ENCODE peak calls at places on chromosomes 3 and 15, in seven cellular contexts. One of them, this sample, is unnamed.

GRCh38 chr3:16300881-16301359 is 35.9 kb downstream of the OXNAD1 start:
- DNase-seq in lower lobe of right lung: no peak
- DNase-seq in astrocyte of the cerebellum: no peak
- DNase-seq in CD4-positive, CD25-positive, alpha-beta regulatory T cell: peak
- DNase-seq in adrenal gland: no peak
- DNase-seq in astrocyte: no peak
- DNase-seq in PC-9: no peak
- DNase-seq in this sample: peak

GRCh38 chr3:183582161-183582560 is 26.7 kb upstream of the KLHL6 start:
- DNase-seq in CD4-positive, CD25-positive, alpha-beta regulatory T cell: no peak
- DNase-seq in astrocyte: no peak
- DNase-seq in PC-9: no peak
- DNase-seq in adrenal gland: no peak
- DNase-seq in lower lobe of right lung: no peak
- DNase-seq in astrocyte of the cerebellum: no peak
- DNase-seq in this sample: no peak

GRCh38 chr3:66582721-66583141 is 81.9 kb upstream of the LRIG1 start:
- DNase-seq in PC-9: no peak
- DNase-seq in adrenal gland: no peak
- DNase-seq in lower lobe of right lung: no peak
- DNase-seq in CD4-positive, CD25-positive, alpha-beta regulatory T cell: peak
- DNase-seq in astrocyte of the cerebellum: peak
- DNase-seq in astrocyte: peak
- DNase-seq in this sample: peak

GRCh38 chr15:90871716-90872480 is 3.5 kb downstream of the FURIN start:
- DNase-seq in astrocyte: no peak
- DNase-seq in CD4-positive, CD25-positive, alpha-beta regulatory T cell: no peak
- DNase-seq in adrenal gland: no peak
- DNase-seq in lower lobe of right lung: no peak
- DNase-seq in astrocyte of the cerebellum: no peak
- DNase-seq in PC-9: no peak
- DNase-seq in this sample: no peak

GRCh38 chr15:99997112-99997651 is 263.9 kb upstream of the LYSMD4 start:
- DNase-seq in lower lobe of right lung: no peak
- DNase-seq in astrocyte of the cerebellum: no peak
- DNase-seq in CD4-positive, CD25-positive, alpha-beta regulatory T cell: no peak
- DNase-seq in astrocyte: no peak
- DNase-seq in PC-9: no peak
- DNase-seq in adrenal gland: no peak
- DNase-seq in this sample: no peak

GRCh38 chr3:12916159-12916558 is 74.8 kb upstream of the RPL32 start:
- DNase-seq in adrenal gland: no peak
- DNase-seq in CD4-positive, CD25-positive, alpha-beta regulatory T cell: no peak
- DNase-seq in astrocyte of the cerebellum: no peak
- DNase-seq in PC-9: no peak
- DNase-seq in astrocyte: no peak
- DNase-seq in lower lobe of right lung: no peak
- DNase-seq in this sample: peak

GRCh38 chr15:88800026-88800425 is 3.2 kb upstream of the ACAN start:
- DNase-seq in astrocyte: peak
- DNase-seq in lower lobe of right lung: no peak
- DNase-seq in PC-9: no peak
- DNase-seq in adrenal gland: no peak
- DNase-seq in CD4-positive, CD25-positive, alpha-beta regulatory T cell: no peak
- DNase-seq in astrocyte of the cerebellum: no peak
- DNase-seq in this sample: no peak

GRCh38 chr3:40829876-40830275 is 305.1 kb downstream of the ZNF621 start:
- DNase-seq in PC-9: no peak
- DNase-seq in CD4-positive, CD25-positive, alpha-beta regulatory T cell: no peak
- DNase-seq in astrocyte: no peak
- DNase-seq in astrocyte of the cerebellum: no peak
- DNase-seq in lower lobe of right lung: no peak
- DNase-seq in adrenal gland: no peak
- DNase-seq in this sample: no peak

GRCh38 chr3:101143002-101143401 is 149.8 kb upstream of the ABI3BP start:
- DNase-seq in astrocyte of the cerebellum: no peak
- DNase-seq in astrocyte: no peak
- DNase-seq in CD4-positive, CD25-positive, alpha-beta regulatory T cell: no peak
- DNase-seq in PC-9: no peak
- DNase-seq in lower lobe of right lung: no peak
- DNase-seq in adrenal gland: no peak
- DNase-seq in this sample: no peak

GRCh38 chr15:29805043-29805707 is 17.1 kb downstream of the TJP1 start:
- DNase-seq in PC-9: no peak
- DNase-seq in lower lobe of right lung: no peak
- DNase-seq in CD4-positive, CD25-positive, alpha-beta regulatory T cell: no peak
- DNase-seq in adrenal gland: peak
- DNase-seq in astrocyte: peak
- DNase-seq in astrocyte of the cerebellum: peak
- DNase-seq in this sample: no peak

GRCh38 chr15:46708226-46708625 is 1009.1 kb upstream of the SEMA6D start:
- DNase-seq in PC-9: no peak
- DNase-seq in astrocyte of the cerebellum: no peak
- DNase-seq in lower lobe of right lung: no peak
- DNase-seq in adrenal gland: no peak
- DNase-seq in astrocyte: no peak
- DNase-seq in CD4-positive, CD25-positive, alpha-beta regulatory T cell: no peak
- DNase-seq in this sample: no peak

GRCh38 chr3:44712455-44713075 is at the start of gene ZNF502:
- DNase-seq in adrenal gland: peak
- DNase-seq in CD4-positive, CD25-positive, alpha-beta regulatory T cell: peak
- DNase-seq in astrocyte: peak
- DNase-seq in astrocyte of the cerebellum: peak
- DNase-seq in lower lobe of right lung: peak
- DNase-seq in PC-9: peak
- DNase-seq in this sample: no peak

GRCh38 chr3:34073961-34074360 is 275.5 kb downstream of the PDCD6IP start:
- DNase-seq in lower lobe of right lung: no peak
- DNase-seq in CD4-positive, CD25-positive, alpha-beta regulatory T cell: no peak
- DNase-seq in astrocyte of the cerebellum: no peak
- DNase-seq in PC-9: no peak
- DNase-seq in adrenal gland: no peak
- DNase-seq in astrocyte: no peak
- DNase-seq in this sample: peak

GRCh38 chr15:39587910-39588530 is 7.1 kb downstream of the THBS1 start:
- DNase-seq in PC-9: no peak
- DNase-seq in lower lobe of right lung: no peak
- DNase-seq in adrenal gland: no peak
- DNase-seq in astrocyte: no peak
- DNase-seq in CD4-positive, CD25-positive, alpha-beta regulatory T cell: no peak
- DNase-seq in astrocyte of the cerebellum: no peak
- DNase-seq in this sample: no peak

GRCh38 chr15:39079296-39079834 is 501.5 kb upstream of the THBS1 start:
- DNase-seq in astrocyte: peak
- DNase-seq in astrocyte of the cerebellum: peak
- DNase-seq in PC-9: no peak
- DNase-seq in lower lobe of right lung: no peak
- DNase-seq in adrenal gland: no peak
- DNase-seq in CD4-positive, CD25-positive, alpha-beta regulatory T cell: no peak
- DNase-seq in this sample: no peak

GRCh38 chr15:99453646-99454045 is 112.1 kb upstream of the MEF2A start:
- DNase-seq in astrocyte: no peak
- DNase-seq in CD4-positive, CD25-positive, alpha-beta regulatory T cell: no peak
- DNase-seq in adrenal gland: no peak
- DNase-seq in PC-9: no peak
- DNase-seq in astrocyte of the cerebellum: no peak
- DNase-seq in lower lobe of right lung: no peak
- DNase-seq in this sample: no peak

GRCh38 chr3:4629095-4630007 is 136.2 kb downstream of the ITPR1 start:
- DNase-seq in adrenal gland: no peak
- DNase-seq in astrocyte of the cerebellum: no peak
- DNase-seq in CD4-positive, CD25-positive, alpha-beta regulatory T cell: no peak
- DNase-seq in astrocyte: no peak
- DNase-seq in lower lobe of right lung: no peak
- DNase-seq in PC-9: no peak
- DNase-seq in this sample: no peak

GRCh38 chr3:185711255-185711870 is 113.5 kb downstream of the IGF2BP2 start:
- DNase-seq in adrenal gland: no peak
- DNase-seq in astrocyte of the cerebellum: no peak
- DNase-seq in PC-9: no peak
- DNase-seq in astrocyte: no peak
- DNase-seq in CD4-positive, CD25-positive, alpha-beta regulatory T cell: no peak
- DNase-seq in lower lobe of right lung: no peak
- DNase-seq in this sample: no peak

GRCh38 chr3:8303466-8303865 is 198.2 kb upstream of the LMCD1 start:
- DNase-seq in PC-9: no peak
- DNase-seq in CD4-positive, CD25-positive, alpha-beta regulatory T cell: no peak
- DNase-seq in lower lobe of right lung: no peak
- DNase-seq in astrocyte of the cerebellum: no peak
- DNase-seq in adrenal gland: no peak
- DNase-seq in astrocyte: no peak
- DNase-seq in this sample: no peak

GRCh38 chr3:23389686-23390085 is 186.6 kb downstream of the UBE2E2 start:
- DNase-seq in PC-9: no peak
- DNase-seq in adrenal gland: no peak
- DNase-seq in astrocyte: no peak
- DNase-seq in astrocyte of the cerebellum: no peak
- DNase-seq in lower lobe of right lung: no peak
- DNase-seq in CD4-positive, CD25-positive, alpha-beta regulatory T cell: no peak
- DNase-seq in this sample: peak

GRCh38 chr15:94125698-94126097 is 105.7 kb upstream of the MCTP2 start:
- DNase-seq in adrenal gland: no peak
- DNase-seq in lower lobe of right lung: no peak
- DNase-seq in PC-9: no peak
- DNase-seq in astrocyte of the cerebellum: no peak
- DNase-seq in astrocyte: no peak
- DNase-seq in CD4-positive, CD25-positive, alpha-beta regulatory T cell: no peak
- DNase-seq in this sample: no peak

GRCh38 chr3:64214697-64215018 is 10.6 kb downstream of the PRICKLE2 start:
- DNase-seq in CD4-positive, CD25-positive, alpha-beta regulatory T cell: no peak
- DNase-seq in lower lobe of right lung: no peak
- DNase-seq in astrocyte of the cerebellum: no peak
- DNase-seq in adrenal gland: no peak
- DNase-seq in PC-9: peak
- DNase-seq in astrocyte: peak
- DNase-seq in this sample: no peak

GRCh38 chr3:64215084-64215483 is 10.2 kb downstream of the PRICKLE2 start:
- DNase-seq in adrenal gland: no peak
- DNase-seq in lower lobe of right lung: no peak
- DNase-seq in PC-9: no peak
- DNase-seq in astrocyte: no peak
- DNase-seq in CD4-positive, CD25-positive, alpha-beta regulatory T cell: no peak
- DNase-seq in astrocyte of the cerebellum: no peak
- DNase-seq in this sample: no peak

GRCh38 chr3:64215559-64215958 is 9.7 kb downstream of the PRICKLE2 start:
- DNase-seq in CD4-positive, CD25-positive, alpha-beta regulatory T cell: no peak
- DNase-seq in PC-9: no peak
- DNase-seq in astrocyte: no peak
- DNase-seq in astrocyte of the cerebellum: no peak
- DNase-seq in lower lobe of right lung: no peak
- DNase-seq in adrenal gland: no peak
- DNase-seq in this sample: no peak

GRCh38 chr3:64213224-64213893 is 11.9 kb downstream of the PRICKLE2 start:
- DNase-seq in CD4-positive, CD25-positive, alpha-beta regulatory T cell: no peak
- DNase-seq in astrocyte: no peak
- DNase-seq in astrocyte of the cerebellum: peak
- DNase-seq in adrenal gland: no peak
- DNase-seq in lower lobe of right lung: no peak
- DNase-seq in PC-9: no peak
- DNase-seq in this sample: no peak

GRCh38 chr3:64214002-64214696 is 11.1 kb downstream of the PRICKLE2 start:
- DNase-seq in adrenal gland: no peak
- DNase-seq in PC-9: peak
- DNase-seq in astrocyte of the cerebellum: peak
- DNase-seq in lower lobe of right lung: peak
- DNase-seq in astrocyte: peak
- DNase-seq in CD4-positive, CD25-positive, alpha-beta regulatory T cell: no peak
- DNase-seq in this sample: no peak
- H3K4me3 ChIP-seq in adrenal gland: no peak
- H3K4me3 ChIP-seq in PC-9: no peak
- H3K4me3 ChIP-seq in astrocyte of the cerebellum: peak
- H3K4me3 ChIP-seq in lower lobe of right lung: peak
- H3K4me3 ChIP-seq in astrocyte: peak
- H3K4me3 ChIP-seq in CD4-positive, CD25-positive, alpha-beta regulatory T cell: no peak
- H3K4me3 ChIP-seq in this sample: no peak

GRCh38 chr3:79012530-79012913 is 755.3 kb downstream of the ROBO1 start:
- DNase-seq in adrenal gland: no peak
- DNase-seq in PC-9: no peak
- DNase-seq in astrocyte of the cerebellum: no peak
- DNase-seq in CD4-positive, CD25-positive, alpha-beta regulatory T cell: no peak
- DNase-seq in lower lobe of right lung: no peak
- DNase-seq in astrocyte: no peak
- DNase-seq in this sample: no peak

GRCh38 chr3:79018671-79019136 is 749.1 kb downstream of the ROBO1 start:
- DNase-seq in PC-9: peak
- DNase-seq in adrenal gland: peak
- DNase-seq in CD4-positive, CD25-positive, alpha-beta regulatory T cell: no peak
- DNase-seq in astrocyte of the cerebellum: no peak
- DNase-seq in lower lobe of right lung: peak
- DNase-seq in astrocyte: peak
- DNase-seq in this sample: peak

GRCh38 chr3:79016587-79017380 is 751.0 kb downstream of the ROBO1 start:
- DNase-seq in adrenal gland: no peak
- DNase-seq in lower lobe of right lung: no peak
- DNase-seq in CD4-positive, CD25-positive, alpha-beta regulatory T cell: no peak
- DNase-seq in astrocyte of the cerebellum: no peak
- DNase-seq in astrocyte: peak
- DNase-seq in PC-9: no peak
- DNase-seq in this sample: no peak

GRCh38 chr3:79012946-79013362 is 754.8 kb downstream of the ROBO1 start:
- DNase-seq in astrocyte: no peak
- DNase-seq in astrocyte of the cerebellum: no peak
- DNase-seq in lower lobe of right lung: no peak
- DNase-seq in adrenal gland: no peak
- DNase-seq in CD4-positive, CD25-positive, alpha-beta regulatory T cell: no peak
- DNase-seq in PC-9: no peak
- DNase-seq in this sample: no peak

GRCh38 chr3:79015854-79016253 is 751.9 kb downstream of the ROBO1 start:
- DNase-seq in CD4-positive, CD25-positive, alpha-beta regulatory T cell: no peak
- DNase-seq in PC-9: no peak
- DNase-seq in astrocyte: no peak
- DNase-seq in adrenal gland: no peak
- DNase-seq in astrocyte of the cerebellum: no peak
- DNase-seq in lower lobe of right lung: no peak
- DNase-seq in this sample: peak
- H3K4me3 ChIP-seq in CD4-positive, CD25-positive, alpha-beta regulatory T cell: no peak
- H3K4me3 ChIP-seq in PC-9: peak
- H3K4me3 ChIP-seq in astrocyte: no peak
- H3K4me3 ChIP-seq in adrenal gland: no peak
- H3K4me3 ChIP-seq in astrocyte of the cerebellum: peak
- H3K4me3 ChIP-seq in lower lobe of right lung: no peak
- H3K4me3 ChIP-seq in this sample: peak

DNA sequence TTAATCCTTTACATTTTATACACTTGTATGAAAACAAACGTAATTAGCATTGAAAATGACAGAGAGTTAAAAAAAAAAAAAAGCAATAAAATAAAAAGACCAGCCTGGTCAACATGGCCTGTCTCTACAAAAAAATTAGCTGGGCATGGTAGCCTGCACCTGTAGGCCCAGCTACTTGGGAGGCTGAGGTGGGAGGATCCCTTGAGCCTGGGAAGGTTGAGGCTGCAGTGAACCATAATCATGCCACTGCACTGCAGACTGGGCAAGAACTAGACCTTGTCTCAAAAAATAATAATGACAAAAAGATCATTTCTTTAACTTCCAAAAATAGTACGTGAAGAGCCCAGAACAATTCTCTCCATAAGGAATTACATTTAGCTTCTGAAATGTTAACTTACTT is 1.9 kb downstream of the SSR3 start:
- DNase-seq in PC-9: no peak
- DNase-seq in astrocyte: no peak
- DNase-seq in astrocyte of the cerebellum: no peak
- DNase-seq in CD4-positive, CD25-positive, alpha-beta regulatory T cell: no peak
- DNase-seq in adrenal gland: no peak
- DNase-seq in lower lobe of right lung: no peak
- DNase-seq in this sample: no peak
- H3K4me3 ChIP-seq in PC-9: peak
- H3K4me3 ChIP-seq in astrocyte: peak
- H3K4me3 ChIP-seq in astrocyte of the cerebellum: peak
- H3K4me3 ChIP-seq in CD4-positive, CD25-positive, alpha-beta regulatory T cell: peak
- H3K4me3 ChIP-seq in adrenal gland: no peak
- H3K4me3 ChIP-seq in lower lobe of right lung: peak
- H3K4me3 ChIP-seq in this sample: peak

GRCh38 chr3:52052831-52053306 is 3.5 kb downstream of the DUSP7 start:
- DNase-seq in astrocyte: peak
- DNase-seq in adrenal gland: peak
- DNase-seq in PC-9: peak
- DNase-seq in lower lobe of right lung: peak
- DNase-seq in CD4-positive, CD25-positive, alpha-beta regulatory T cell: peak
- DNase-seq in astrocyte of the cerebellum: no peak
- DNase-seq in this sample: peak
- H3K4me3 ChIP-seq in astrocyte: peak
- H3K4me3 ChIP-seq in adrenal gland: no peak
- H3K4me3 ChIP-seq in PC-9: no peak
- H3K4me3 ChIP-seq in lower lobe of right lung: peak
- H3K4me3 ChIP-seq in CD4-positive, CD25-positive, alpha-beta regulatory T cell: peak
- H3K4me3 ChIP-seq in astrocyte of the cerebellum: peak
- H3K4me3 ChIP-seq in this sample: peak

This sample was measured in GM12865.